ENCODE peak calls at places on chromosomes 12 and 14, in five cellular contexts. H is activated gamma-delta T cell treated with Interleukin-2 at 50 U/mL for 16 hours, R is left colon, Y is C1 segment of cervical spinal cord, J is smooth muscle cell of the brain vasculature. G is an unnamed sample.

GRCh38 chr12:110636516-110636915 is 22.6 kb downstream of the TCTN1 start:
- DNase-seq in Y (no peak), J (no peak), R (no peak), H (no peak), G (no peak)

GRCh38 chr14:23431486-23431885 is 4.0 kb downstream of the MYH7 start:
- DNase-seq in R (no peak), H (no peak), Y (no peak), J (no peak), G (no peak)

GRCh38 chr12:78898416-78898815 is 33.8 kb downstream of the SYT1 start:
- DNase-seq in H (no peak), J (no peak), R (no peak), Y (no peak), G (no peak)

GRCh38 chr12:86744547-86745212 is 488.5 kb upstream of the MGAT4C start:
- DNase-seq in Y (no peak), H (no peak), J (no peak), R (no peak), G (no peak)

GRCh38 chr12:80419660-80420059 is 24.4 kb upstream of the PTPRQ start:
- DNase-seq in Y (no peak), R (no peak), H (no peak), J (no peak), G (no peak)

GRCh38 chr12:30908389-30909087 is 18.0 kb upstream of the TSPAN11 start:
- DNase-seq in Y (no peak), R (no peak), J (peak; percentile 94), H (no peak), G (no peak)

GRCh38 chr14:70698288-70698687 is 56.6 kb downstream of the TTC9 start:
- DNase-seq in Y (peak; percentile 2), J (no peak), R (peak; percentile 46), H (no peak), G (no peak)

GRCh38 chr14:59850458-59850857 is 20.1 kb downstream of the RTN1 start:
- DNase-seq in Y (no peak), J (no peak), H (no peak), R (no peak), G (no peak)

GRCh38 chr12:46133751-46134150 is 135.1 kb downstream of the SLC38A1 start:
- DNase-seq in J (no peak), H (no peak), R (no peak), Y (no peak), G (no peak)

GRCh38 chr14:77882098-77882497 is 82.2 kb downstream of the ADCK1 start:
- DNase-seq in Y (peak; percentile 32), J (no peak), H (no peak), R (no peak), G (no peak)

GRCh38 chr12:47293406-47293805 is 213.6 kb upstream of the AMIGO2 start:
- DNase-seq in Y (no peak), J (no peak), H (no peak), R (no peak), G (no peak)

GRCh38 chr14:35299708-35300107 is 7.5 kb downstream of the PSMA6 start:
- DNase-seq in Y (no peak), H (no peak), J (no peak), R (no peak), G (no peak)

GRCh38 chr14:51219473-51220448 is 20.3 kb upstream of the TMX1 start:
- DNase-seq in H (no peak), Y (no peak), J (no peak), R (no peak), G (no peak)

GRCh38 chr12:122111070-122111750 is 32.7 kb downstream of the MLXIP start:
- DNase-seq in R (peak; percentile 77), J (no peak), H (no peak), Y (no peak), G (no peak)

GRCh38 chr14:41636492-41637392 is 30.1 kb downstream of the LRFN5 start:
- DNase-seq in J (peak; percentile 43), H (no peak), Y (no peak), R (no peak), G (no peak)

GRCh38 chr14:76293923-76294322 is 82.0 kb upstream of the ESRRB start:
- DNase-seq in H (no peak), R (no peak), Y (no peak), J (no peak), G (no peak)

GRCh38 chr14:50770586-50770985 is 60.4 kb downstream of the NIN start:
- DNase-seq in H (no peak), Y (no peak), J (no peak), R (no peak), G (no peak)

GRCh38 chr12:107998863-107999262 is 130.2 kb upstream of the WSCD2 start:
- DNase-seq in R (no peak), H (no peak), Y (no peak), J (no peak), G (no peak)

GRCh38 chr14:65239143-65239672 is 136.9 kb upstream of the MAX start:
- DNase-seq in Y (peak; percentile 42), J (no peak), R (peak; percentile 63), H (no peak), G (no peak)

GRCh38 chr14:29536886-29537511 is 390.6 kb downstream of the PRKD1 start:
- DNase-seq in R (no peak), J (peak; percentile 2), H (no peak), Y (no peak), G (no peak)